ENCODE peak calls at places on chromosomes 13 and 19, in nine cellular contexts. B is prostate gland, O is right lobe of liver, G is sigmoid colon, V is spleen, K is ovary, N is A549, J is HCT116, R is HepG2. T is an unnamed sample.

GRCh38 chr13:29567411-29567810 is 28.1 kb downstream of the SLC7A1 start:
- DNase-seq in B (peak; percentile 90), O (no peak), G (no peak), V (no peak), K (no peak), N (no peak), J (no peak), R (no peak), T (no peak)

GRCh38 chr13:107865643-107866006 is 349.7 kb downstream of the LIG4 start:
- DNase-seq in B (no peak), O (no peak), G (no peak), V (no peak), K (no peak), N (no peak), J (no peak), R (no peak), T (no peak)

GRCh38 chr13:111956261-111957151 is 110.4 kb upstream of the SOX1 start:
- DNase-seq in B (no peak), O (no peak), G (peak; percentile 54), V (peak; percentile 46), K (no peak), N (no peak), J (no peak), R (no peak), T (no peak)

GRCh38 chr13:20945952-20946383 is 43.4 kb upstream of the XPO4 start:
- DNase-seq in B (no peak), O (no peak), G (peak; percentile 69), V (no peak), K (no peak), N (no peak), J (no peak), R (no peak), T (peak; percentile 92)

GRCh38 chr13:106752584-106753202 is 184.8 kb upstream of the ARGLU1 start:
- DNase-seq in B (no peak), O (no peak), G (no peak), V (no peak), K (no peak), N (no peak), J (no peak), R (no peak), T (no peak)

GRCh38 chr19:43351998-43352746 is 1.3 kb upstream of the CD177 start:
- DNase-seq in B (peak; percentile 10), O (no peak), G (no peak), V (no peak), K (no peak), N (peak; percentile 15), J (no peak), R (no peak), T (no peak)

GRCh38 chr13:62779146-62779545 is 1363.5 kb upstream of the PCDH20 start:
- DNase-seq in B (no peak), O (no peak), G (no peak), V (no peak), K (no peak), N (no peak), J (no peak), R (no peak), T (no peak)

GRCh38 chr19:57406516-57407123 is 4.3 kb upstream of the ZNF17 start:
- DNase-seq in B (peak; percentile 31), O (peak; percentile 62), G (no peak), V (peak; percentile 86), K (no peak), N (peak; percentile 46), J (peak; percentile 32), R (peak; percentile 65), T (peak; percentile 64)

GRCh38 chr19:14383898-14384669 is 2.8 kb downstream of the ADGRE5 start:
- DNase-seq in B (no peak), O (no peak), G (peak; percentile 84), V (no peak), K (no peak), N (no peak), J (no peak), R (no peak), T (peak; percentile 90)

GRCh38 chr19:38478273-38478971 is 44.9 kb downstream of the RYR1 start:
- DNase-seq in B (no peak), O (no peak), G (no peak), V (no peak), K (no peak), N (peak; percentile 79), J (peak; percentile 35), R (peak; percentile 36), T (peak; percentile 50)

GRCh38 chr19:46404039-46404883 is 9.1 kb downstream of the CCDC8 start:
- DNase-seq in B (peak; percentile 57), O (peak; percentile 81), G (peak; percentile 82), V (peak; percentile 61), K (peak; percentile 82), N (peak; percentile 80), J (no peak), R (peak; percentile 69), T (peak; percentile 95)

GRCh38 chr19:12969292-12969988 is at the start of gene DAND5:
- DNase-seq in B (no peak), O (no peak), G (peak; percentile 89), V (no peak), K (no peak), N (no peak), J (no peak), R (no peak), T (no peak)

GRCh38 chr19:46732172-46732938 is 13.5 kb upstream of the FKRP start:
- DNase-seq in B (no peak), O (no peak), G (no peak), V (peak; percentile 72), K (no peak), N (no peak), J (no peak), R (no peak), T (peak; percentile 65)

GRCh38 chr19:4347521-4347920 is 4.2 kb downstream of the MPND start:
- DNase-seq in B (no peak), O (no peak), G (no peak), V (no peak), K (no peak), N (no peak), J (no peak), R (no peak), T (no peak)

GRCh38 chr19:14837391-14837790 is 2.4 kb upstream of the OR7A5 start:
- DNase-seq in B (no peak), O (no peak), G (no peak), V (no peak), K (no peak), N (no peak), J (no peak), R (no peak), T (no peak)

GRCh38 chr19:21439372-21439771 is 42.4 kb downstream of the ZNF493 start:
- DNase-seq in B (peak; percentile 83), O (no peak), G (no peak), V (no peak), K (no peak), N (no peak), J (no peak), R (peak; percentile 4), T (peak; percentile 20)

GRCh38 chr13:95258098-95258497 is 43.2 kb downstream of the ABCC4 start:
- DNase-seq in B (no peak), O (no peak), G (no peak), V (no peak), K (no peak), N (no peak), J (no peak), R (no peak), T (no peak)
- TF ChIP-seq CTCF in B (no peak), O (no peak), G (no peak), V (no peak), K (no peak), N (no peak), J (no peak), R (no peak), T (no peak)

GRCh38 chr19:49766007-49766937 is 529 bp upstream of the AP2A1 start:
- DNase-seq in B (peak; percentile 99), O (peak; percentile 100), G (peak; percentile 100), V (peak; percentile 98), K (peak; percentile 100), N (peak; percentile 100), J (peak; percentile 100), R (peak; percentile 99), T (peak; percentile 100)
- TF ChIP-seq POLR2A in B (peak; percentile 85), O (peak; percentile 90), G (peak; percentile 39), V (no peak), K (peak; percentile 86), N (peak; percentile 84), J (peak; percentile 47), R (peak; percentile 89), T (peak; percentile 46)

DNA sequence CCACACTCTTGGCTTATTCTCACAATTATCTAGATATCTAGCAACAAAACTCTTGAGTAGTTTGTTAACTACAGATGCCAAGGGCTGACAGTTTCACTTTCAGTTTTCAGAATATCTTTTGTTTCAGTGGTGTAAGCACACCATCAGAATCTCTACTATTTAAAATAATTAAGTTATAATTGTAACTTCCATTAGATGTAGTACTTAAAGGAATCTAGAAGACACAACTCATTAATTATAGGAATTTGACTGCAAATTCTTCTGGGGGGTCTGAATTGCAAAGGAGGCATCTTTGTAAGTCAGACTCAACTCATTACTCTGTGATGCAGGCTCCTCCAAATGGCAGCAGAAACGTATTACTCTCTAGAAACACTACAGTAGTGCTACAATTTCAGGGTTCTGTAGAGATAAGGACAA is 44.9 kb upstream of the USPL1 start:
- DNase-seq in B (no peak), O (no peak), G (no peak), V (no peak), K (no peak), N (peak; percentile 45), J (no peak), R (peak; percentile 12), T (peak; percentile 75)
- TF ChIP-seq CTCF in B (peak; percentile 17), O (peak; percentile 38), G (no peak), V (peak; percentile 22), K (no peak), N (peak; percentile 38), J (peak; percentile 13), R (peak; percentile 42), T (peak; percentile 33)

GRCh38 chr19:55353356-55353802 is 1.1 kb downstream of the COX6B2 start:
- DNase-seq in B (no peak), O (no peak), G (no peak), V (no peak), K (no peak), N (no peak), J (no peak), R (no peak), T (no peak)

GRCh38 chr19:55355213-55355821 is 798 bp upstream of the COX6B2 start:
- DNase-seq in B (no peak), O (no peak), G (no peak), V (no peak), K (no peak), N (no peak), J (no peak), R (no peak), T (no peak)

GRCh38 chr19:55353803-55354697 is 469 bp downstream of the COX6B2 start:
- DNase-seq in B (peak; percentile 57), O (no peak), G (peak; percentile 81), V (peak; percentile 86), K (peak; percentile 67), N (peak; percentile 75), J (peak; percentile 23), R (no peak), T (peak; percentile 35)

GRCh38 chr19:55352746-55353145 is 1.8 kb downstream of the COX6B2 start:
- DNase-seq in B (no peak), O (no peak), G (no peak), V (no peak), K (no peak), N (no peak), J (no peak), R (no peak), T (no peak)

DNA sequence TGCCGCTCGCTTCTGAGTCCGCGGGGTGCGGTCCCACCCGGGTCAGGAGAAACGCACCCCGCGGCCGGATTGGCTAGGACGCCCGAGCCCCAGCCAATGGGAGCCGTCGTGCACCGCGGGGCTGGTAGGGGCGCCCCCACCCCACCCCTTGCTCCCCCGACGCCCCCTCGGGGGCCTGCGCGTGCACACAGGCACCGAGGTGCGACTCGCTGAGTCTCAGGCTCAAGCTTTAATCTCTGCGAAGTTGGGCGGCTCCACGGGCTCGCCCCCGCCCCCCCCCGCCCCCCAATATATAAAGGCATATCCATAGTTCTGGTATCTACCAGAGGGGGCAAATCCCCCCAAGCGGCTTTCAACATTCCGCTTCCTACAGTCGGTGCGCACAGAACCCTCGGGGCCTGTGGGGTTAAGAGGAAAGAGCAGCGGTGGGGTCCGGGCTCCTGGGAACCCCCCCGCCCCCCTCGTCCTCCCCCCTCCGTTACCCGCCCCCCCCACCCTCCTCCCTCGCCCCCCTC is at the start of gene COX6B2:
- DNase-seq in B (no peak), O (no peak), G (no peak), V (no peak), K (no peak), N (no peak), J (no peak), R (no peak), T (no peak)
- TF ChIP-seq POLR2A in B (no peak), O (no peak), G (no peak), V (no peak), K (no peak), N (no peak), J (no peak), R (no peak), T (no peak)